ENCODE peak calls at places on chromosomes 4 and X, in five cellular contexts. A is suprapubic skin, C is GM12891, H is HepG2, Q is HCT116. S is an unnamed sample.

GRCh38 chr4:2786794-2787229 is 6.1 kb upstream of the SH3BP2 start:
- DNase-seq in A (peak), C (no peak), H (no peak), Q (no peak), S (no peak)

GRCh38 chr4:2750719-2751605 is 5.2 kb downstream of the TNIP2 start:
- DNase-seq in C (no peak), H (no peak), Q (no peak), A (no peak), S (no peak)

GRCh38 chr4:3524920-3525319 is 7.3 kb downstream of the LRPAP1 start:
- DNase-seq in Q (no peak), C (no peak), A (peak), H (no peak), S (no peak)

GRCh38 chr4:186151499-186151898 is 39.9 kb upstream of the CYP4V2 start:
- DNase-seq in Q (no peak), A (no peak), H (no peak), C (no peak), S (no peak)

GRCh38 chr4:90542216-90542615 is 415.0 kb downstream of the CCSER1 start:
- DNase-seq in H (no peak), C (no peak), A (no peak), Q (no peak), S (no peak)

GRCh38 chrX:148417934-148418333 is 82.5 kb upstream of the AFF2 start:
- DNase-seq in C (no peak), Q (no peak), A (no peak), H (no peak), S (no peak)

GRCh38 chrX:136810493-136810892 is 29.8 kb upstream of the ARHGEF6 start:
- DNase-seq in Q (no peak), C (no peak), H (no peak), A (no peak), S (no peak)

GRCh38 chrX:39653656-39654055 is 444.1 kb downstream of the BCOR start:
- DNase-seq in Q (no peak), H (no peak), A (no peak), C (no peak), S (no peak)

GRCh38 chr4:3145251-3145908 is 70.9 kb downstream of the HTT start:
- DNase-seq in H (no peak), Q (no peak), A (no peak), C (no peak), S (no peak)

DNA sequence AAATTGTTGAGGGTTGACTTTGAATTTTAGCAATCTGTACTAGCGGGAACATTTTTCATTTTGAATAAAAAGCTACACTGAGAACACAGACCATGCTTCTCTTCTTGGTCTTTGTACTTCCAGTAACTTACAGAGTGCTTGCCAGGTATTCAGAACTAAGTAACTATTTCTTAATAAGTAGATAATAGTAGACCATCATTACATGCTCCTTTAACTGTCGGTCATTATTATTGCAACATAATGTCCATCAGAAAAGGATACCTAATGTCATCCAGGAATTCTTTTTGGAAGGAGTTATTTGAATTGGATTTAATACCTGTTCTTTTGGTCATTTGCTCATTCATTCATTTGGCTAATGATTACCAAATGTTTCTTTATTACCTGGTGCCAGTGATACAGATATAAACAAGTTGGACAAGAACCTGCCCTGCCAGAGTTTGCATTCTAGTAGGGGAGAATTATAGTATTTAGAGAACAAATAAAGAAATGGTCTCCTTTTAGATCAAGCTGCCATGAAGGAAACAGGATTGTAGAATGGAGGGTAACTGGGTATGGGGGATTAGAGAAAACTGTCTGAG is 32.7 kb downstream of the CWH43 start:
- DNase-seq in A (no peak), Q (no peak), C (no peak), H (no peak), S (no peak)
- TF ChIP-seq POLR2AphosphoS5 in A (no peak), Q (no peak), C (no peak), H (no peak), S (no peak)

GRCh38 chr4:1323280-1323634 is 23.8 kb upstream of the UVSSA start:
- DNase-seq in C (no peak), A (no peak), Q (no peak), H (no peak), S (no peak)

GRCh38 chr4:1326751-1327525 is 20.1 kb upstream of the UVSSA start:
- DNase-seq in Q (no peak), C (no peak), A (no peak), H (no peak), S (no peak)

GRCh38 chr4:1323635-1324442 is 23.2 kb upstream of the UVSSA start:
- DNase-seq in C (no peak), H (no peak), Q (peak), A (no peak), S (no peak)

GRCh38 chr4:1325681-1326635 is 21.1 kb upstream of the UVSSA start:
- DNase-seq in A (no peak), Q (no peak), C (no peak), H (no peak), S (no peak)

DNA sequence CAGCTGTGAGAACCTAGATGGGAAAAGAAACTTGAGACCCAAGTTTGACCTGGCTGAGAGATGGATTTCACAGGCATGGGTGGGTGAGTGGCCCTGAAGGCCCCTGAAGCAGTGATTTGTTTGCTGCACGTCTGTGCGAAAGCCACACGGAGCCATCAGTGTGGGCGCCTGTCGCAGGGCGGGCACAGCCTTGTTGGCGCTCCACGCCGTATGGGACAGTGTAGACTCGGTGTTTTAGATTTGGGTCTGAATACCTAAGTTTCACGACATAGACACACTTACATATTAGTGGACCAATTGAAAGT is 21.9 kb upstream of the UVSSA start:
- DNase-seq in Q (no peak), C (no peak), H (no peak), A (no peak), S (no peak)
- TF ChIP-seq POLR2AphosphoS5 in Q (no peak), C (no peak), H (no peak), A (no peak), S (no peak)

GRCh38 chr4:25358515-25359275 is 18.4 kb upstream of the ANAPC4 start:
- DNase-seq in Q (no peak), A (no peak), H (no peak), C (no peak), S (no peak)
- TF ChIP-seq POLR2AphosphoS5 in Q (no peak), A (no peak), H (no peak), C (no peak), S (no peak)

GRCh38 chr4:54942735-54943134 is 182.7 kb downstream of the KDR start:
- DNase-seq in H (no peak), A (no peak), Q (no peak), C (no peak), S (no peak)

GRCh38 chr4:54933579-54933978 is 191.8 kb downstream of the KDR start:
- DNase-seq in A (no peak), Q (no peak), C (no peak), H (no peak), S (no peak)

GRCh38 chr4:54941994-54942552 is 183.3 kb downstream of the KDR start:
- DNase-seq in Q (no peak), C (no peak), A (no peak), H (no peak), S (no peak)

GRCh38 chr4:54940996-54941395 is 184.4 kb downstream of the KDR start:
- DNase-seq in A (no peak), Q (no peak), C (no peak), H (no peak), S (no peak)

DNA sequence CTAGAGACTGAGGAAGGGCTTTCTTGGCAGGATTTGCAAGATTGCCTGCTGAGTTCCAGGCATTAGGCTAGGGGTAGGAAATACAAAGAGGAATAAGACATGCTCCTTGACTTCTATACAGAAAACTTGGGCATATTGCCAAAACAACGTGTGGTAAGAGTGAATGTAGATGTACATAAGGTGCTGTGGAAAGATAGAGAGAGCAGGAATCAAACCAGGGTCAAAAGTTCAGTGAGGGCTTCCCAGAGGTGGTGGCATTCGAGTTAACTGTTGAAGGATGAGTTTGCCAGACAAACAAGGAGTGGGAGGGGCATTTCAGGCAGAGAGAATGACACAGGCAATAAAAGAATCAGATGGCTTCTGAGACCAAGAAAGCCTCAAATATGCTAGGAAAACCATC is 187.9 kb downstream of the KDR start:
- DNase-seq in C (no peak), Q (no peak), H (no peak), A (no peak), S (no peak)
- TF ChIP-seq POLR2AphosphoS5 in C (no peak), Q (no peak), H (no peak), A (no peak), S (no peak)

DNA sequence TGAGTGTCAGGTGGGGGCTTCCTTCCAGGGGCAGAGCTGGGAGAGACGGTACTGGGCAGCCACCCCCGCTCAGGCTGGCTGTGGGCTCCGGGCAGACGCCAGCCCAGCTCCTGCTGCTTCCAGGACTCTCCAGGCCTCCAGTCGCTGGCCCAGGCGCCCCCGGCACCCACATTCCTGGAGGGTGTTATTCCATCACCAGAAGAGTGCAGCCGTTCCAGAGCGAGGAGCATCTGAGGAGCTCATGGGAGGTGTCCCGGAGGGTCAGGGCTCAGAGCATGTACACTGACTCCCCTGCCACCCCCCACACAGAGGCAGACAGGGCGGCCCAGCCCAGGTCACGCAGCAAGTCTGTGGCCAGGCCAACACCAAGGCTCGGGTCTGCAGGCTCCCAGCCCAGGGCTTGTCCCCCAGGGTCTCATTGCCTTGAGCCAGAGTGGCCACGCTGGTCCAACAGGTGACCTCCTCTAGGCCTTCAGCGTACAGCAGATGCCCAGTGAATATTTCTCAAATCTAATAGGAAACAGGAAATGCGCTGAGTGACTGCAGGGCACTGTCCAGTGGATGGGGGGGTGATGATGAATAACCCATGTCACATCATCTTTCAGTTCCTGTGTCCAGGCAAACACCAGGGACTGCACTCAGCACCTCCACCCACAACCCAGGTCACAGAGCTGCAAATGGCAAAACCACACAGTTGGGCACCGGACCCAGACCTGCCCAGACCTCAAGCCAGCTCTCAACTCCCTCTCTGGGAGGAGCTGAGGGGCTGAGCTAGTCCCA is 37.2 kb downstream of the ABLIM2 start:
- DNase-seq in Q (no peak), C (no peak), H (no peak), A (no peak), S (no peak)
- TF ChIP-seq POLR2AphosphoS5 in Q (no peak), C (no peak), H (no peak), A (no peak), S (no peak)

GRCh38 chr4:12110607-12111006 is 681.9 kb upstream of the HS3ST1 start:
- DNase-seq in A (no peak), C (no peak), Q (no peak), H (no peak), S (no peak)
- TF ChIP-seq POLR2AphosphoS5 in A (no peak), C (no peak), Q (no peak), H (no peak), S (no peak)

DNA sequence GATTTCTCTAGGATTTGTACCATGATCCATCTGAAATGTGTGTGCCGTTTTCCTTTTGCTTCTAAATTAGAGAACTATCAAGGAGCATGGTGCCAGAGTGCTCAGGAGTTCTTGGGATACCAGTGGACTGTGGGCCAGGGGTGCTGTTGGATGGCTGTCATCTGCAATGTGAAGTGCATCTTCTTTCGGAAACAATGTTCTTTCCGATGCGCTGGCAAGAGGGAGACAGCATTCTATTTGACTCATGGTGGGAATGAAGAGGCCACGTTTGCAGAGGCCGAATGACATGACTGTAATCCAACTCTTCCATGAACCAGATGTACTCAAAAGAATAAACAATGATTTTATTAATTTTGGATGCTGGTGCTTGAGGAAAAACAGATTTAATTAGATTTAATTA is 45.5 kb downstream of the SORCS2 start:
- DNase-seq in Q (no peak), C (no peak), H (no peak), A (no peak), S (no peak)
- TF ChIP-seq POLR2AphosphoS5 in Q (no peak), C (no peak), H (no peak), A (no peak), S (no peak)

GRCh38 chrX:107729558-107730297 is 45.9 kb downstream of the TSC22D3 start:
- DNase-seq in Q (no peak), H (no peak), A (no peak), C (no peak), S (no peak)

GRCh38 chrX:107730298-107730655 is 45.3 kb downstream of the TSC22D3 start:
- DNase-seq in A (no peak), Q (no peak), H (no peak), C (no peak), S (no peak)

GRCh38 chrX:107730991-107731766 is 44.4 kb downstream of the TSC22D3 start:
- DNase-seq in Q (no peak), A (no peak), C (no peak), H (no peak), S (no peak)

GRCh38 chrX:107733686-107734085 is 41.9 kb downstream of the TSC22D3 start:
- DNase-seq in C (no peak), Q (no peak), H (no peak), A (no peak), S (no peak)

DNA sequence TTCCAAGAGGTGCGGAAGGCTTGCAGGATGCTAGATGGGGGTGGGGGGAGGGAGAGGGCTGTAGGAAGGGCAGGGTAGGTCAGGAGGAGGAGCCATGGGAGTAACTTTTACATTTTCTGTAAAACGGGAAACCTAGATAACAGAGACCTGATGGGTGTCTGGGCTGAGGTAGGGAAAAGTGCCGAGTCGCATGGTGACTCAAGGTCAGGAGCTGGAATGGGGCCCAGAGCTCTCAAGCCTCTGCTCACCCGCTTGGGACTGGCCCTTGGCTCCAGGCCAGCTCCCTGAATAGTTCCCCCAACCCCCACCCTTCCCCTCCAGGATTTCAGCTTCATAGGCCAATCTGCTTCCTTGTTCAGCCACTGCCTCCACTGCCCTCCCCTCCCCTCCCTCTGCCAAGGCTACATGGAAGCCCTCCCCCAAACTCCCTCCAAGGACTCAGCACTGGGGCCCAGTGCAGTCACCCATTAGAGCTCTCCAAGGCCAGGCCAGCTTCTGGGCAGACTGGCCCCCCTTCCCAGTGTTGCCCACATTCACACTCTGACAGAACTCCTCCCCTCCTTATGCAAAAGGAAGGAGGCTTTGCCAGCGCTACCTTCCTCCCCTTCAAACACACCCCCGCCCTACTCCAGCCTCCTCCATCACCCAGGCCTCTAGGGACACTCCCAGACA is 43.6 kb downstream of the TSC22D3 start:
- DNase-seq in C (no peak), Q (peak), H (no peak), A (peak), S (no peak)
- TF ChIP-seq POLR2AphosphoS5 in C (no peak), Q (no peak), H (no peak), A (no peak), S (no peak)

DNA sequence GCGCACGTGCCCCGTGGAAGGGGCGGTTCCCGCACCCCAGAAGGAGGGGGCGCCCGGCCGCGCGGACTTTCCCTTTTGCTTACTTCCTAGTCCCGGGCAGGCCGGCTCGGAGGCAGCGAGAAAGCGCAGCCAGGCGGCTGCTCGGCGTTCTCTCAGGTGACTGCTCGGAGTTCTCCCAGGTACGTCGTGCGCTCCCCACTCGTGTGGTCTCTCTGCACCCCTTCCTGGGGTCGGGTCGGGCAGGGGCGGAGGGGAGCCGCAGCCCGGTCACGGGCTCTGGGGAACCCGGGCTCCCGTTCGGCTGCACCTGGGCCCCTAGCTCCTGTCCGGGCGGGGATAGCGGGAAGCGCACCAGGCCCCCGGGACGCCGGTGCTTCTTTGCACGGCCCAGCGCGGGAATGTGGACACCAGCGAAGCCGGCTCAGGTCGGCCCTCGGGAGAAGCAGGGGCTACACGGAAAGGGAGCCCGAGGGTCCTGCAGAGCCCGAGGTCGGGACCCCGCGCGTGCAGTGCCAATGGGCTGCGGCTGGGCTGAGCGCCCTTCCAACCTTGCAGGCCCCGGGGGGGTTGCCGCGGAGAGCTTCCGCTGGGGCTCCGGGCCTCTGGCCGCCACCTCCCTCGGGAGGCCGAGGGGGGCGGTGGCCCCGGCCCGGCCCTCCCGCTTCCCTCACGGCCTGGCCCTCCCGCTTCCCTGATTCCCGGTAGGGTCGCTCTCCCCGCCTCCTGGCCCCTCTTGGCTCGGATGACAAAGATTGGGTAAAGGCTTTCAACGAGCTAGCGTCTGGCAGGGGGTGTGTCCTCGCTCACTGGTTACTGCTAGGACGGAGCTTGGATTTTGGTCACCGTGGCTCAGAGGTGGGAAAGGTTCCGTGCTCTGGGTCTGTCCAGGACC is at the start of gene TLR2:
- DNase-seq in H (no peak), C (peak), Q (no peak), A (peak), S (no peak)
- TF ChIP-seq POLR2AphosphoS5 in H (no peak), C (no peak), Q (no peak), A (no peak), S (no peak)

DNA sequence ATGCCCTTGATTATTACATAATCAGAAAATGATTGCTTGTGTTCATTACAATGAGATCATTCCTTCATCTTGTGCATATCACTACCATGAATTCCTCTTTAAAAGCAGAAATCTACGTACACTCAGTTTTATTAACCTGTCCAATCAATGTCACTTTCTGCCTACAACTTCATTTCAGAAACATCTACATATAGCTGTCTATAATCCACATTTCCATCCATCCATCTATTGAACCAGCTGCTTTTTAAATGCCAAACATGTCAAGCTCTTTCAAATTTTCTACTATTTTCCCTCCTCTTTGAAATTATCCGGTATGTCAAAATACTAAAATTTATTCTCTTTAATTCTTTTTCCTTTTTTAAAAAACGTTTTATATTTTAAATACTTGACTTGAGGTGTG is 462.0 kb downstream of the GABRG1 start:
- DNase-seq in Q (no peak), C (no peak), H (no peak), A (no peak), S (no peak)
- TF ChIP-seq POLR2AphosphoS5 in Q (no peak), C (no peak), H (no peak), A (no peak), S (no peak)

S was measured in SK-N-MC.